ENCODE peak calls at places on chromosomes 2 and 18, in four cellular contexts. One of them, this sample, is unnamed.

GRCh38 chr2:43220982-43221659 is 5.3 kb downstream of the ZFP36L2 start:
- DNase-seq in K562: no peak
- DNase-seq in activated naive CD4-positive, alpha-beta T cell: no peak
- DNase-seq in dermis microvascular lymphatic vessel endothelial cell: peak
- DNase-seq in this sample: peak

GRCh38 chr2:99365661-99366060 is 28.5 kb downstream of the EIF5B start:
- DNase-seq in K562: no peak
- DNase-seq in activated naive CD4-positive, alpha-beta T cell: no peak
- DNase-seq in dermis microvascular lymphatic vessel endothelial cell: no peak
- DNase-seq in this sample: no peak

GRCh38 chr18:32036506-32037210 is 18.0 kb downstream of the RNF125 start:
- DNase-seq in K562: no peak
- DNase-seq in activated naive CD4-positive, alpha-beta T cell: no peak
- DNase-seq in dermis microvascular lymphatic vessel endothelial cell: no peak
- DNase-seq in this sample: no peak

GRCh38 chr2:16189019-16189850 is 248.9 kb downstream of the MYCN start:
- DNase-seq in K562: no peak
- DNase-seq in activated naive CD4-positive, alpha-beta T cell: no peak
- DNase-seq in dermis microvascular lymphatic vessel endothelial cell: no peak
- DNase-seq in this sample: no peak

GRCh38 chr18:45686892-45687611 is 36.9 kb upstream of the SLC14A1 start:
- DNase-seq in K562: peak
- DNase-seq in activated naive CD4-positive, alpha-beta T cell: peak
- DNase-seq in dermis microvascular lymphatic vessel endothelial cell: no peak
- DNase-seq in this sample: no peak

GRCh38 chr2:30769891-30770462 is 37.3 kb downstream of the CAPN13 start:
- DNase-seq in K562: no peak
- DNase-seq in activated naive CD4-positive, alpha-beta T cell: no peak
- DNase-seq in dermis microvascular lymphatic vessel endothelial cell: no peak
- DNase-seq in this sample: no peak

GRCh38 chr2:31058096-31058843 is 80.0 kb downstream of the GALNT14 start:
- DNase-seq in K562: no peak
- DNase-seq in activated naive CD4-positive, alpha-beta T cell: no peak
- DNase-seq in dermis microvascular lymphatic vessel endothelial cell: no peak
- DNase-seq in this sample: no peak

GRCh38 chr2:14634885-14635871 is 2.7 kb downstream of the LRATD1 start:
- DNase-seq in K562: peak
- DNase-seq in activated naive CD4-positive, alpha-beta T cell: no peak
- DNase-seq in dermis microvascular lymphatic vessel endothelial cell: peak
- DNase-seq in this sample: peak

GRCh38 chr2:240324312-240325005 is 111.0 kb upstream of the GPC1 start:
- DNase-seq in K562: no peak
- DNase-seq in activated naive CD4-positive, alpha-beta T cell: no peak
- DNase-seq in dermis microvascular lymphatic vessel endothelial cell: no peak
- DNase-seq in this sample: no peak

GRCh38 chr2:53075760-53076159 is 691.8 kb upstream of the CHAC2 start:
- DNase-seq in K562: no peak
- DNase-seq in activated naive CD4-positive, alpha-beta T cell: no peak
- DNase-seq in dermis microvascular lymphatic vessel endothelial cell: no peak
- DNase-seq in this sample: no peak

GRCh38 chr2:127394464-127394863 is 6.7 kb upstream of the MAP3K2 start:
- DNase-seq in K562: no peak
- DNase-seq in activated naive CD4-positive, alpha-beta T cell: no peak
- DNase-seq in dermis microvascular lymphatic vessel endothelial cell: no peak
- DNase-seq in this sample: no peak

GRCh38 chr2:235495373-235496238 is 1.8 kb downstream of the AGAP1 start:
- DNase-seq in K562: no peak
- DNase-seq in activated naive CD4-positive, alpha-beta T cell: no peak
- DNase-seq in dermis microvascular lymphatic vessel endothelial cell: no peak
- DNase-seq in this sample: no peak

GRCh38 chr2:178530128-178530527 is 49.9 kb downstream of the PLEKHA3 start:
- DNase-seq in K562: no peak
- DNase-seq in activated naive CD4-positive, alpha-beta T cell: no peak
- DNase-seq in dermis microvascular lymphatic vessel endothelial cell: no peak
- DNase-seq in this sample: no peak

GRCh38 chr2:18899725-18900124 is 310.4 kb upstream of the NT5C1B start:
- DNase-seq in K562: no peak
- DNase-seq in activated naive CD4-positive, alpha-beta T cell: no peak
- DNase-seq in dermis microvascular lymphatic vessel endothelial cell: no peak
- DNase-seq in this sample: no peak

GRCh38 chr2:128633501-128633900 is 314.8 kb upstream of the HS6ST1 start:
- DNase-seq in K562: no peak
- DNase-seq in activated naive CD4-positive, alpha-beta T cell: no peak
- DNase-seq in dermis microvascular lymphatic vessel endothelial cell: no peak
- DNase-seq in this sample: no peak

GRCh38 chr2:45627911-45628310 is 16.8 kb upstream of the SRBD1 start:
- DNase-seq in K562: no peak
- DNase-seq in activated naive CD4-positive, alpha-beta T cell: no peak
- DNase-seq in dermis microvascular lymphatic vessel endothelial cell: no peak
- DNase-seq in this sample: no peak

GRCh38 chr2:75790121-75790520 is 79.4 kb upstream of the GCFC2 start:
- DNase-seq in K562: no peak
- DNase-seq in activated naive CD4-positive, alpha-beta T cell: no peak
- DNase-seq in dermis microvascular lymphatic vessel endothelial cell: no peak
- DNase-seq in this sample: no peak

GRCh38 chr2:204177251-204177976 is 240.9 kb downstream of the ICOS start:
- DNase-seq in K562: no peak
- DNase-seq in activated naive CD4-positive, alpha-beta T cell: no peak
- DNase-seq in dermis microvascular lymphatic vessel endothelial cell: no peak
- DNase-seq in this sample: no peak

GRCh38 chr2:187642498-187642897 is 88.3 kb upstream of the TFPI start:
- DNase-seq in K562: no peak
- DNase-seq in activated naive CD4-positive, alpha-beta T cell: no peak
- DNase-seq in dermis microvascular lymphatic vessel endothelial cell: no peak
- DNase-seq in this sample: no peak

GRCh38 chr2:9234680-9235387 is 28.2 kb downstream of the ASAP2 start:
- DNase-seq in K562: peak
- DNase-seq in activated naive CD4-positive, alpha-beta T cell: no peak
- DNase-seq in dermis microvascular lymphatic vessel endothelial cell: peak
- DNase-seq in this sample: no peak

GRCh38 chr2:128261245-128262128 is 57.2 kb downstream of the HS6ST1 start:
- DNase-seq in K562: no peak
- DNase-seq in activated naive CD4-positive, alpha-beta T cell: no peak
- DNase-seq in dermis microvascular lymphatic vessel endothelial cell: no peak
- DNase-seq in this sample: no peak

GRCh38 chr18:71130351-71130750 is 841.5 kb downstream of the SOCS6 start:
- DNase-seq in K562: no peak
- DNase-seq in activated naive CD4-positive, alpha-beta T cell: no peak
- DNase-seq in dermis microvascular lymphatic vessel endothelial cell: no peak
- DNase-seq in this sample: no peak

GRCh38 chr18:59229191-59229590 is 9.2 kb downstream of the GRP start:
- DNase-seq in K562: no peak
- DNase-seq in activated naive CD4-positive, alpha-beta T cell: no peak
- DNase-seq in dermis microvascular lymphatic vessel endothelial cell: no peak
- DNase-seq in this sample: no peak

GRCh38 chr2:86319700-86320369 is 17.6 kb downstream of the REEP1 start:
- DNase-seq in K562: no peak
- DNase-seq in activated naive CD4-positive, alpha-beta T cell: no peak
- DNase-seq in dermis microvascular lymphatic vessel endothelial cell: no peak
- DNase-seq in this sample: no peak

GRCh38 chr2:240820014-240820606 is at the start of gene KIF1A:
- DNase-seq in K562: no peak
- DNase-seq in activated naive CD4-positive, alpha-beta T cell: no peak
- DNase-seq in dermis microvascular lymphatic vessel endothelial cell: peak
- DNase-seq in this sample: peak

GRCh38 chr18:79563949-79564348 is 115.7 kb upstream of the CTDP1 start:
- DNase-seq in K562: no peak
- DNase-seq in activated naive CD4-positive, alpha-beta T cell: no peak
- DNase-seq in dermis microvascular lymphatic vessel endothelial cell: no peak
- DNase-seq in this sample: no peak

GRCh38 chr2:127669056-127669455 is 6.3 kb downstream of the LIMS2 start:
- DNase-seq in K562: no peak
- DNase-seq in activated naive CD4-positive, alpha-beta T cell: no peak
- DNase-seq in dermis microvascular lymphatic vessel endothelial cell: no peak
- DNase-seq in this sample: no peak

GRCh38 chr2:70931376-70932000 is 4.2 kb upstream of the ATP6V1B1 start:
- DNase-seq in K562: peak
- DNase-seq in activated naive CD4-positive, alpha-beta T cell: no peak
- DNase-seq in dermis microvascular lymphatic vessel endothelial cell: no peak
- DNase-seq in this sample: no peak

GRCh38 chr2:159285929-159286708 is at the start of gene WDSUB1:
- DNase-seq in K562: peak
- DNase-seq in activated naive CD4-positive, alpha-beta T cell: no peak
- DNase-seq in dermis microvascular lymphatic vessel endothelial cell: peak
- DNase-seq in this sample: peak

GRCh38 chr2:108594982-108595464 is 60.8 kb downstream of the LIMS1 start:
- DNase-seq in K562: peak
- DNase-seq in activated naive CD4-positive, alpha-beta T cell: no peak
- DNase-seq in dermis microvascular lymphatic vessel endothelial cell: peak
- DNase-seq in this sample: no peak

GRCh38 chr2:27211943-27212625 is at the start of the genes ATRAID and SLC5A6:
- DNase-seq in K562: peak
- DNase-seq in activated naive CD4-positive, alpha-beta T cell: peak
- DNase-seq in dermis microvascular lymphatic vessel endothelial cell: peak
- DNase-seq in this sample: peak

GRCh38 chr2:122251153-122251552 is 495.7 kb downstream of the TSN start:
- DNase-seq in K562: no peak
- DNase-seq in activated naive CD4-positive, alpha-beta T cell: no peak
- DNase-seq in dermis microvascular lymphatic vessel endothelial cell: no peak
- DNase-seq in this sample: no peak

GRCh38 chr2:105576050-105576439 is 168.7 kb upstream of the NCK2 start:
- DNase-seq in K562: no peak
- DNase-seq in activated naive CD4-positive, alpha-beta T cell: no peak
- DNase-seq in dermis microvascular lymphatic vessel endothelial cell: no peak
- DNase-seq in this sample: no peak

GRCh38 chr2:106644623-106645022 is 157.5 kb downstream of the CD8B2 start:
- DNase-seq in K562: no peak
- DNase-seq in activated naive CD4-positive, alpha-beta T cell: no peak
- DNase-seq in dermis microvascular lymphatic vessel endothelial cell: no peak
- DNase-seq in this sample: no peak